ENCODE peak calls at places on chromosomes 4 and X, in four cellular contexts. One of them, this sample, is unnamed.

GRCh38 chr4:153205028-153205648 is 895 bp downstream of the TRIM2 start:
- DNase-seq in IMR-90: no peak
- DNase-seq in EH: peak
- DNase-seq in memory B cell: peak
- DNase-seq in this sample: peak

GRCh38 chrX:47595701-47596655 is 13.7 kb downstream of the TIMP1 start:
- DNase-seq in memory B cell: no peak
- DNase-seq in IMR-90: peak
- DNase-seq in EH: peak
- DNase-seq in this sample: no peak

GRCh38 chr4:7760228-7760627 is 179.4 kb downstream of the AFAP1 start:
- DNase-seq in EH: no peak
- DNase-seq in memory B cell: no peak
- DNase-seq in IMR-90: no peak
- DNase-seq in this sample: no peak

GRCh38 chr4:70901984-70902576 is at the start of gene MOB1B:
- DNase-seq in EH: peak
- DNase-seq in memory B cell: peak
- DNase-seq in IMR-90: peak
- DNase-seq in this sample: peak

GRCh38 chrX:10199212-10199611 is 42.4 kb downstream of the CLCN4 start:
- DNase-seq in memory B cell: peak
- DNase-seq in EH: peak
- DNase-seq in IMR-90: peak
- DNase-seq in this sample: no peak

GRCh38 chr4:188113156-188113555 is 3.8 kb upstream of the TRIML2 start:
- DNase-seq in IMR-90: peak
- DNase-seq in EH: no peak
- DNase-seq in memory B cell: no peak
- DNase-seq in this sample: peak

GRCh38 chr4:112173593-112174559 is 28.6 kb downstream of the FAM241A start:
- DNase-seq in memory B cell: no peak
- DNase-seq in IMR-90: no peak
- DNase-seq in EH: peak
- DNase-seq in this sample: peak

GRCh38 chr4:94763500-94763899 is 5.7 kb downstream of the BMPR1B start:
- DNase-seq in memory B cell: no peak
- DNase-seq in EH: no peak
- DNase-seq in IMR-90: no peak
- DNase-seq in this sample: no peak

GRCh38 chr4:127446309-127446708 is 186.4 kb upstream of the INTU start:
- DNase-seq in EH: peak
- DNase-seq in memory B cell: no peak
- DNase-seq in IMR-90: no peak
- DNase-seq in this sample: no peak

GRCh38 chr4:119564106-119564505 is 64.5 kb downstream of the PDE5A start:
- DNase-seq in EH: no peak
- DNase-seq in IMR-90: no peak
- DNase-seq in memory B cell: no peak
- DNase-seq in this sample: no peak

GRCh38 chrX:95764972-95765451 is 919.6 kb upstream of the DIAPH2 start:
- DNase-seq in IMR-90: peak
- DNase-seq in EH: peak
- DNase-seq in memory B cell: no peak
- DNase-seq in this sample: peak

GRCh38 chr4:134787315-134787714 is 585.7 kb upstream of the PABPC4L start:
- DNase-seq in EH: peak
- DNase-seq in memory B cell: no peak
- DNase-seq in IMR-90: no peak
- DNase-seq in this sample: no peak

GRCh38 chr4:145927055-145927454 is 11.6 kb downstream of the ZNF827 start:
- DNase-seq in memory B cell: no peak
- DNase-seq in IMR-90: no peak
- DNase-seq in EH: no peak
- DNase-seq in this sample: no peak

GRCh38 chr4:53141308-53141707 is 224.6 kb downstream of the SCFD2 start:
- DNase-seq in EH: no peak
- DNase-seq in memory B cell: no peak
- DNase-seq in IMR-90: peak
- DNase-seq in this sample: peak

GRCh38 chr4:6221851-6222760 is 21.8 kb upstream of the JAKMIP1 start:
- DNase-seq in memory B cell: no peak
- DNase-seq in EH: no peak
- DNase-seq in IMR-90: no peak
- DNase-seq in this sample: no peak

GRCh38 chr4:112951362-112951962 is 98.0 kb upstream of the ANK2 start:
- DNase-seq in memory B cell: no peak
- DNase-seq in EH: peak
- DNase-seq in IMR-90: peak
- DNase-seq in this sample: peak

GRCh38 chrX:48025561-48025960 is 18.8 kb downstream of the SPACA5 start:
- DNase-seq in IMR-90: peak
- DNase-seq in memory B cell: peak
- DNase-seq in EH: peak
- DNase-seq in this sample: peak

GRCh38 chr4:152894673-152895072 is 41.5 kb upstream of the FHDC1 start:
- DNase-seq in memory B cell: no peak
- DNase-seq in IMR-90: peak
- DNase-seq in EH: peak
- DNase-seq in this sample: peak